ENCODE peak calls at places on chromosomes 2 and 18, in nine cellular contexts. One of them, this sample, is unnamed.

GRCh38 chr2:102359527-102359926 is 3.9 kb downstream of the IL18R1 start:
- DNase-seq in choroid plexus epithelial cell: peak
- DNase-seq in NCI-H2081: no peak
- DNase-seq in T-helper 2 cell: no peak
- DNase-seq in retina: no peak
- DNase-seq in GM06990: no peak
- DNase-seq in sigmoid colon: no peak
- DNase-seq in mesendoderm: no peak
- DNase-seq in astrocyte of the hippocampus: no peak
- DNase-seq in this sample: no peak

GRCh38 chr2:67773876-67774275 is 288.9 kb downstream of the C1D start:
- DNase-seq in choroid plexus epithelial cell: no peak
- DNase-seq in NCI-H2081: no peak
- DNase-seq in T-helper 2 cell: no peak
- DNase-seq in retina: no peak
- DNase-seq in GM06990: no peak
- DNase-seq in sigmoid colon: no peak
- DNase-seq in mesendoderm: no peak
- DNase-seq in astrocyte of the hippocampus: no peak
- DNase-seq in this sample: no peak

GRCh38 chr2:177482195-177482594 is 89.6 kb downstream of the AGPS start:
- DNase-seq in choroid plexus epithelial cell: no peak
- DNase-seq in NCI-H2081: no peak
- DNase-seq in T-helper 2 cell: no peak
- DNase-seq in retina: no peak
- DNase-seq in GM06990: no peak
- DNase-seq in sigmoid colon: no peak
- DNase-seq in mesendoderm: no peak
- DNase-seq in astrocyte of the hippocampus: no peak
- DNase-seq in this sample: no peak

GRCh38 chr18:48181132-48181823 is 227.9 kb downstream of the ZBTB7C start:
- DNase-seq in choroid plexus epithelial cell: no peak
- DNase-seq in NCI-H2081: no peak
- DNase-seq in T-helper 2 cell: no peak
- DNase-seq in retina: no peak
- DNase-seq in GM06990: no peak
- DNase-seq in sigmoid colon: no peak
- DNase-seq in mesendoderm: no peak
- DNase-seq in astrocyte of the hippocampus: no peak
- DNase-seq in this sample: no peak

GRCh38 chr2:239195318-239195871 is 205.4 kb downstream of the HDAC4 start:
- DNase-seq in choroid plexus epithelial cell: no peak
- DNase-seq in NCI-H2081: no peak
- DNase-seq in T-helper 2 cell: no peak
- DNase-seq in retina: peak
- DNase-seq in GM06990: no peak
- DNase-seq in sigmoid colon: peak
- DNase-seq in mesendoderm: no peak
- DNase-seq in astrocyte of the hippocampus: peak
- DNase-seq in this sample: no peak

GRCh38 chr2:175366814-175367213 is 185.3 kb upstream of the ATP5MC3 start:
- DNase-seq in choroid plexus epithelial cell: peak
- DNase-seq in NCI-H2081: peak
- DNase-seq in T-helper 2 cell: no peak
- DNase-seq in retina: peak
- DNase-seq in GM06990: no peak
- DNase-seq in sigmoid colon: no peak
- DNase-seq in mesendoderm: peak
- DNase-seq in astrocyte of the hippocampus: peak
- DNase-seq in this sample: no peak

GRCh38 chr18:13067966-13068365 is 76.8 kb downstream of the CEP192 start:
- DNase-seq in choroid plexus epithelial cell: no peak
- DNase-seq in NCI-H2081: no peak
- DNase-seq in T-helper 2 cell: no peak
- DNase-seq in retina: no peak
- DNase-seq in GM06990: no peak
- DNase-seq in sigmoid colon: no peak
- DNase-seq in mesendoderm: no peak
- DNase-seq in astrocyte of the hippocampus: peak
- DNase-seq in this sample: no peak

GRCh38 chr2:112433932-112434730 is 686 bp upstream of the RGPD8 start:
- DNase-seq in choroid plexus epithelial cell: no peak
- DNase-seq in NCI-H2081: no peak
- DNase-seq in T-helper 2 cell: no peak
- DNase-seq in retina: peak
- DNase-seq in GM06990: no peak
- DNase-seq in sigmoid colon: peak
- DNase-seq in mesendoderm: no peak
- DNase-seq in astrocyte of the hippocampus: no peak
- DNase-seq in this sample: no peak

GRCh38 chr2:20538308-20539132 is 91.6 kb downstream of the RHOB start:
- DNase-seq in choroid plexus epithelial cell: no peak
- DNase-seq in NCI-H2081: no peak
- DNase-seq in T-helper 2 cell: no peak
- DNase-seq in retina: no peak
- DNase-seq in GM06990: no peak
- DNase-seq in sigmoid colon: no peak
- DNase-seq in mesendoderm: no peak
- DNase-seq in astrocyte of the hippocampus: no peak
- DNase-seq in this sample: no peak

GRCh38 chr2:208392300-208392699 is 14.3 kb upstream of the PTH2R start:
- DNase-seq in choroid plexus epithelial cell: peak
- DNase-seq in NCI-H2081: no peak
- DNase-seq in T-helper 2 cell: no peak
- DNase-seq in retina: no peak
- DNase-seq in GM06990: no peak
- DNase-seq in sigmoid colon: no peak
- DNase-seq in mesendoderm: no peak
- DNase-seq in astrocyte of the hippocampus: no peak
- DNase-seq in this sample: no peak